ENCODE peak calls at places on chromosomes 3 and 15, in five cellular contexts. One of them, this sample, is unnamed.

GRCh38 chr15:53307952-53308624 is 451.4 kb downstream of the WDR72 start:
- DNase-seq in astrocyte of the hippocampus: peak; percentile 4
- DNase-seq in Panc1: no peak
- DNase-seq in breast epithelium: no peak
- DNase-seq in GF-D8: no peak
- DNase-seq in this sample: no peak

GRCh38 chr3:113263020-113263419 is 51.7 kb downstream of the BOC start:
- DNase-seq in astrocyte of the hippocampus: no peak
- DNase-seq in Panc1: no peak
- DNase-seq in breast epithelium: peak; percentile 89
- DNase-seq in GF-D8: no peak
- DNase-seq in this sample: no peak

GRCh38 chr3:185366913-185367312 is 4.0 kb downstream of the MAP3K13 start:
- DNase-seq in GF-D8: no peak
- DNase-seq in breast epithelium: no peak
- DNase-seq in Panc1: no peak
- DNase-seq in astrocyte of the hippocampus: no peak
- DNase-seq in this sample: no peak

GRCh38 chr15:69979269-69979668 is 118.4 kb downstream of the TLE3 start:
- DNase-seq in breast epithelium: no peak
- DNase-seq in GF-D8: no peak
- DNase-seq in astrocyte of the hippocampus: peak; percentile 56
- DNase-seq in Panc1: peak; percentile 43
- DNase-seq in this sample: no peak

GRCh38 chr3:99548674-99549073 is 89.7 kb upstream of the COL8A1 start:
- DNase-seq in breast epithelium: no peak
- DNase-seq in astrocyte of the hippocampus: no peak
- DNase-seq in GF-D8: no peak
- DNase-seq in Panc1: no peak
- DNase-seq in this sample: no peak

GRCh38 chr15:84654689-84655453 is 788 bp upstream of the WDR73 start:
- DNase-seq in Panc1: peak; percentile 67
- DNase-seq in breast epithelium: peak; percentile 68
- DNase-seq in GF-D8: peak; percentile 74
- DNase-seq in astrocyte of the hippocampus: peak; percentile 92
- DNase-seq in this sample: peak; percentile 88

GRCh38 chr3:31810991-31811433 is 170.1 kb downstream of the OSBPL10 start:
- DNase-seq in astrocyte of the hippocampus: no peak
- DNase-seq in Panc1: no peak
- DNase-seq in GF-D8: no peak
- DNase-seq in breast epithelium: no peak
- DNase-seq in this sample: no peak

GRCh38 chr15:27897481-27897880 is 201.6 kb downstream of the OCA2 start:
- DNase-seq in astrocyte of the hippocampus: no peak
- DNase-seq in GF-D8: no peak
- DNase-seq in breast epithelium: no peak
- DNase-seq in Panc1: no peak
- DNase-seq in this sample: no peak

GRCh38 chr3:138187296-138188012 is at the start of gene ARMC8:
- DNase-seq in breast epithelium: peak; percentile 25
- DNase-seq in GF-D8: no peak
- DNase-seq in astrocyte of the hippocampus: peak; percentile 76
- DNase-seq in Panc1: no peak
- DNase-seq in this sample: peak; percentile 39

GRCh38 chr3:179016979-179017670 is 54.5 kb downstream of the ZMAT3 start:
- DNase-seq in GF-D8: no peak
- DNase-seq in Panc1: no peak
- DNase-seq in astrocyte of the hippocampus: no peak
- DNase-seq in breast epithelium: no peak
- DNase-seq in this sample: no peak

GRCh38 chr3:120685411-120685810 is 3.4 kb upstream of the HGD start:
- DNase-seq in breast epithelium: no peak
- DNase-seq in GF-D8: no peak
- DNase-seq in astrocyte of the hippocampus: no peak
- DNase-seq in Panc1: no peak
- DNase-seq in this sample: no peak

GRCh38 chr15:40859206-40859851 is 14.7 kb downstream of the RHOV start:
- DNase-seq in astrocyte of the hippocampus: peak; percentile 88
- DNase-seq in GF-D8: peak; percentile 15
- DNase-seq in Panc1: peak; percentile 74
- DNase-seq in breast epithelium: peak; percentile 79
- DNase-seq in this sample: peak; percentile 54

This sample was measured in HAP-1.